ENCODE peak calls at places on chromosome 9, in seven cellular contexts. Z, E, U, C, D, N and X are unnamed samples.

GRCh38 chr9:69946800-69947437 is 96.7 kb upstream of the MAMDC2 start:
- DNase-seq in Z (peak; percentile 69), E (no peak), U (no peak), C (peak; percentile 3), D (no peak), N (no peak), X (no peak)

GRCh38 chr9:83219924-83220438 is 157.0 kb upstream of the RASEF start:
- DNase-seq in Z (peak; percentile 20), E (no peak), U (no peak), C (no peak), D (no peak), N (no peak), X (no peak)

GRCh38 chr9:135920256-135920930 is 13.0 kb upstream of the CAMSAP1 start:
- DNase-seq in Z (no peak), E (no peak), U (no peak), C (no peak), D (no peak), N (no peak), X (no peak)

GRCh38 chr9:72687331-72687730 is 165.9 kb downstream of the TMC1 start:
- DNase-seq in Z (no peak), E (no peak), U (no peak), C (no peak), D (no peak), N (no peak), X (no peak)

GRCh38 chr9:136610426-136610825 is 52.3 kb upstream of the EGFL7 start:
- DNase-seq in Z (no peak), E (no peak), U (no peak), C (no peak), D (no peak), N (no peak), X (no peak)

GRCh38 chr9:89436963-89437625 is 60.8 kb downstream of the SEMA4D start:
- DNase-seq in Z (peak; percentile 17), E (no peak), U (no peak), C (no peak), D (no peak), N (no peak), X (peak; percentile 47)

GRCh38 chr9:107064378-107064777 is 201.4 kb downstream of the ZNF462 start:
- DNase-seq in Z (no peak), E (no peak), U (no peak), C (no peak), D (no peak), N (no peak), X (no peak)

GRCh38 chr9:84136119-84136868 is 155.7 kb downstream of the RMI1 start:
- DNase-seq in Z (peak; percentile 85), E (no peak), U (no peak), C (no peak), D (no peak), N (no peak), X (no peak)

GRCh38 chr9:129497064-129497836 is 123.7 kb downstream of the C9orf50 start:
- DNase-seq in Z (no peak), E (peak; percentile 69), U (peak; percentile 88), C (no peak), D (no peak), N (no peak), X (no peak)

GRCh38 chr9:134552349-134552990 is 89.1 kb upstream of the COL5A1 start:
- DNase-seq in Z (no peak), E (peak; percentile 37), U (no peak), C (no peak), D (no peak), N (no peak), X (no peak)

GRCh38 chr9:120870206-120870605 is 6.8 kb downstream of the PHF19 start:
- DNase-seq in Z (no peak), E (no peak), U (no peak), C (no peak), D (no peak), N (no peak), X (no peak)

GRCh38 chr9:82495884-82496777 is 507.6 kb downstream of the SPATA31D1 start:
- DNase-seq in Z (no peak), E (no peak), U (no peak), C (no peak), D (no peak), N (no peak), X (no peak)

GRCh38 chr9:117691367-117691766 is 12.8 kb upstream of the TLR4 start:
- DNase-seq in Z (peak; percentile 21), E (no peak), U (no peak), C (no peak), D (no peak), N (no peak), X (no peak)

GRCh38 chr9:35114921-35115341 is 731 bp downstream of the ATOSB start:
- DNase-seq in Z (peak; percentile 59), E (no peak), U (peak; percentile 87), C (no peak), D (peak; percentile 73), N (peak; percentile 64), X (peak; percentile 66)

GRCh38 chr9:22528485-22528884 is 81.9 kb downstream of the DMRTA1 start:
- DNase-seq in Z (no peak), E (no peak), U (no peak), C (no peak), D (no peak), N (no peak), X (no peak)
- TF ChIP-seq CTCF in Z (peak; percentile 16), E (no peak), U (no peak), C (no peak), D (no peak), N (peak; percentile 66), X (no peak)

GRCh38 chr9:124187311-124187710 is 70.4 kb upstream of the NEK6 start:
- DNase-seq in Z (no peak), E (no peak), U (no peak), C (no peak), D (no peak), N (no peak), X (no peak)
- TF ChIP-seq CTCF in Z (no peak), E (no peak), U (no peak), C (no peak), D (no peak), N (no peak), X (no peak)

GRCh38 chr9:37511006-37511714 is 25.4 kb downstream of the POLR1E start:
- DNase-seq in Z (no peak), E (no peak), U (no peak), C (peak; percentile 29), D (no peak), N (no peak), X (peak; percentile 48)
- TF ChIP-seq CTCF in Z (no peak), E (no peak), U (no peak), C (peak; percentile 56), D (no peak), N (no peak), X (peak; percentile 40)

DNA sequence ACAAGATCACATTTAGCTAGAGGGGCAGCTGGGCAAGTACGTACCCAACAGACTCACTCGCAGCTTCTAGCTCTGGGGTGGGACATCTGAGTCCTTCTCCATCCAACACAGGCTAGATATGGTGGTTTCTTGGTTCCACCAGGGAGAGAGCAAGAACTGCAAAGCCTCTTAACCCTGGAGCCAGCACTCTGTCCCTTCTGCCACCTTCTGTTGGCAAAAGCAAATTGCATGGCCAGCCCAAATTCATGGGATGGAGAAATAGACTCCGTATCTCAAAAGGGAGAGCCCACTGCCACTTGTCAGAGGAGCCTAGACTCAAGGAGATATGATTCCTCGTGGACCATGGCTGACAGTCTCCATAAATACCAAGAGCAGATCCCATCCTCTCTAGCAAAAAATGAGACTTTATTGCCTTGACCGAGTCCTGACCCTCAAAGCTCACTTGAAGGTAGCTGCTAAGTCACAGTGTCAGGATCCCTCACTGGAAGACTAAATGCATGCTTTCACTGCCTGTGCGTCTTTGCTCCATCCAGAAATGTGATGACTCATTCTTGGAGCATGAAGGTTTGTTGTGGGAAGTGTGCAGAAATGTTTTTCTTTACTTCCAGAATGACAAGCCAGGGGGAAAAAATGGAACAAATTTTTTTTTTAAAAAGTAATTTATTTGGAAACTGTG is 28.8 kb upstream of the ROR2 start:
- DNase-seq in Z (peak; percentile 62), E (no peak), U (no peak), C (no peak), D (no peak), N (no peak), X (peak; percentile 27)
- TF ChIP-seq CTCF in Z (no peak), E (no peak), U (no peak), C (peak; percentile 45), D (no peak), N (no peak), X (peak; percentile 41)

DNA sequence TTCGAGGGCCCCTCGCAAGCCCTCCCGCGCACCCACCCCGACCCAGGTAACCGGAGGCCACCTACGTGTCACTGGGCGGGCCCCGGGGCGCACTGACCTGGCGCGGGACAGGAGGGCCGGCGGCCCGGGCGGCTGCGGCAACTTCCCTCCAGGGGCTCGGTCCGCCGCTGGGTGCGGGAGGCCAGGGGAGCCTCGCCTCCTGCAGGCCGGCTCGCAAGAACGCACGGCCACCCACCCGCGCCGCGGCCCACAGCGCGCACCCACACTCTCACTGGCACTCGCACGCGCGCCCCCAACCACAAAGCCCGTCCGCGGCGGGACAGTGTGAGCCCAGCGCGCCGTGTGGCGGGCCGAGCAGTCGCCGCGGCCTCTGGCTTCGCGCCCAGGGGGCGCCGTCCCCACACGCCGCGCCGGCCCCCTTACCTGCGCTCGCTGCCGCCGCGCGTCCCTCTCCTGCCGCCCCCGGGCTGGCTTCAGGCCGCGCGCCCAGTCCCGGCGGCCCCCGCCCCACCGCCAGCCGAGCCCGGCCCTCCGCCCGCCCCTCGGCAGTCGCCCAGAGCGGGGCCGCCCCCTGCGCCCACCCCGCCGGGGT is 430 bp downstream of the LPAR1 start:
- DNase-seq in Z (peak; percentile 48), E (peak; percentile 83), U (no peak), C (peak; percentile 6), D (no peak), N (peak; percentile 42), X (peak; percentile 75)
- TF ChIP-seq CTCF in Z (no peak), E (no peak), U (no peak), C (peak; percentile 56), D (no peak), N (no peak), X (peak; percentile 48)

GRCh38 chr9:95506438-95506691 is 10.4 kb downstream of the PTCH1 start:
- DNase-seq in Z (peak; percentile 41), E (peak; percentile 69), U (no peak), C (peak; percentile 25), D (no peak), N (no peak), X (peak; percentile 74)
- TF ChIP-seq CTCF in Z (no peak), E (no peak), U (no peak), C (no peak), D (no peak), N (no peak), X (no peak)

GRCh38 chr9:22037954-22038690 is 29.0 kb upstream of the CDKN2B start:
- DNase-seq in Z (peak; percentile 57), E (no peak), U (no peak), C (no peak), D (no peak), N (no peak), X (peak; percentile 29)
- TF ChIP-seq CTCF in Z (peak; percentile 42), E (peak; percentile 29), U (peak; percentile 34), C (no peak), D (no peak), N (peak; percentile 68), X (peak; percentile 42)